ENCODE peak calls at places on chromosomes 4 and X, in seven cellular contexts. R, M, D, B, J, L and O are unnamed samples.

GRCh38 chr4:69707807-69708206 is 52.6 kb downstream of the SULT1B1 start:
- DNase-seq in R (no peak), M (no peak), D (no peak), B (peak), J (no peak), L (no peak), O (no peak)

GRCh38 chr4:180953572-180953971 is 1289.6 kb upstream of the TENM3 start:
- DNase-seq in R (no peak), M (peak), D (no peak), B (peak), J (no peak), L (no peak), O (no peak)

GRCh38 chr4:17583944-17584343 is 6.9 kb downstream of the LAP3 start:
- DNase-seq in R (no peak), M (no peak), D (no peak), B (no peak), J (no peak), L (no peak), O (no peak)

GRCh38 chr4:44583393-44583792 is 68.0 kb downstream of the YIPF7 start:
- DNase-seq in R (no peak), M (peak), D (no peak), B (no peak), J (no peak), L (peak), O (no peak)

GRCh38 chrX:131139072-131139471 is 80.9 kb downstream of the ARHGAP36 start:
- DNase-seq in R (no peak), M (no peak), D (no peak), B (no peak), J (no peak), L (no peak), O (no peak)

GRCh38 chr4:151862766-151863165 is 102.0 kb upstream of the GATB start:
- DNase-seq in R (no peak), M (no peak), D (peak), B (peak), J (no peak), L (no peak), O (no peak)

GRCh38 chr4:71732706-71733105 is 51.2 kb downstream of the GC start:
- DNase-seq in R (peak), M (peak), D (peak), B (peak), J (no peak), L (no peak), O (peak)

GRCh38 chr4:14871676-14872430 is 130.4 kb upstream of the CPEB2 start:
- DNase-seq in R (no peak), M (peak), D (no peak), B (peak), J (peak), L (peak), O (no peak)

GRCh38 chr4:25662306-25662705 is 6.7 kb downstream of the SLC34A2 start:
- DNase-seq in R (no peak), M (no peak), D (no peak), B (no peak), J (peak), L (no peak), O (no peak)

GRCh38 chr4:185640809-185641675 is 105.7 kb upstream of the PDLIM3 start:
- DNase-seq in R (peak), M (peak), D (peak), B (peak), J (no peak), L (peak), O (peak)

GRCh38 chr4:71151054-71151453 is 157.6 kb downstream of the DCK start:
- DNase-seq in R (no peak), M (no peak), D (no peak), B (no peak), J (no peak), L (no peak), O (no peak)

GRCh38 chr4:155679343-155679742 is 12.7 kb downstream of the GUCY1A1 start:
- DNase-seq in R (peak), M (no peak), D (no peak), B (peak), J (no peak), L (peak), O (no peak)

GRCh38 chr4:130712038-130712437 is 1616.1 kb downstream of the C4orf33 start:
- DNase-seq in R (no peak), M (no peak), D (no peak), B (no peak), J (no peak), L (no peak), O (peak)

GRCh38 chr4:80101768-80102116 is 28.7 kb upstream of the ANTXR2 start:
- DNase-seq in R (no peak), M (no peak), D (no peak), B (peak), J (no peak), L (no peak), O (no peak)

GRCh38 chrX:40504801-40505605 is 75.8 kb upstream of the ATP6AP2 start:
- DNase-seq in R (peak), M (no peak), D (peak), B (peak), J (no peak), L (peak), O (peak)

GRCh38 chrX:43481601-43482000 is 174.5 kb upstream of the MAOA start:
- DNase-seq in R (no peak), M (no peak), D (no peak), B (no peak), J (no peak), L (no peak), O (no peak)

GRCh38 chr4:152004801-152005200 is 244.0 kb upstream of the GATB start:
- DNase-seq in R (no peak), M (no peak), D (no peak), B (no peak), J (no peak), L (no peak), O (no peak)

GRCh38 chr4:88177981-88178632 is 19.7 kb upstream of the ABCG2 start:
- DNase-seq in R (peak), M (no peak), D (peak), B (peak), J (no peak), L (peak), O (peak)

GRCh38 chr4:24973471-24974251 is 57.1 kb downstream of the LGI2 start:
- DNase-seq in R (peak), M (no peak), D (peak), B (peak), J (peak), L (no peak), O (no peak)

GRCh38 chrX:13689519-13690211 is 737 bp downstream of the RAB9A start:
- DNase-seq in R (peak), M (peak), D (peak), B (peak), J (no peak), L (no peak), O (peak)

GRCh38 chr4:112910109-112910736 is 139.2 kb upstream of the ANK2 start:
- DNase-seq in R (peak), M (no peak), D (peak), B (peak), J (no peak), L (no peak), O (peak)

GRCh38 chr4:76011700-76012387 is 4.5 kb upstream of the CXCL9 start:
- DNase-seq in R (peak), M (no peak), D (peak), B (peak), J (no peak), L (peak), O (peak)

GRCh38 chr4:121789960-121790829 is 10.9 kb upstream of the EXOSC9 start:
- DNase-seq in R (peak), M (no peak), D (peak), B (peak), J (no peak), L (no peak), O (peak)

GRCh38 chrX:47573334-47574095 is 8.7 kb upstream of the TIMP1 start:
- DNase-seq in R (peak), M (no peak), D (peak), B (peak), J (no peak), L (no peak), O (peak)

GRCh38 chr4:5908836-5909235 is 15.9 kb upstream of the CRMP1 start:
- DNase-seq in R (no peak), M (no peak), D (no peak), B (no peak), J (no peak), L (no peak), O (no peak)

GRCh38 chr4:5899881-5900280 is 7.0 kb upstream of the CRMP1 start:
- DNase-seq in R (no peak), M (no peak), D (no peak), B (no peak), J (no peak), L (no peak), O (no peak)

GRCh38 chr4:5900844-5901243 is 8.0 kb upstream of the CRMP1 start:
- DNase-seq in R (no peak), M (no peak), D (no peak), B (no peak), J (no peak), L (no peak), O (no peak)

DNA sequence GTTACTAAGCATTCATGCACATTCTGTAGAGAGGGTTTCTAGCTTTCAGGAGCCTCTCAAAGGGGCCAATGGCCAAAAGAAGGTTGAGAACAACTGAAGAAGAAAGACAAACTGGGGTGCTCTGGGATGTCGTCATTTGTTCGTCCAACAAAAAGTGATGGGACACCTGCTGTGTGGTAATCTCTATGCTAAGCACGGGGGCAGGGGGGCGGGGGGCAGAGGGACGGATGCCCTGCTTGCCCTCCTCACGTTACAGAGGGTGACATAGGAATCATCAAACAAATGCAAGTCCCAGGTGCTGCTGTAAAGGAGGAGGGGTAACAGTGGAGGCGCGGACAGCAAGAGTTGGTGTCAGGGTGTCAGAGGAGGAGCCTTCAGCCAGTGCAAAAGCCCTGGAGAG is 12.8 kb upstream of the CRMP1 start:
- DNase-seq in R (no peak), M (no peak), D (no peak), B (no peak), J (no peak), L (no peak), O (no peak)
- H3K4me3 ChIP-seq in R (no peak), M (no peak), D (no peak), B (no peak), J (no peak), L (no peak), O (no peak)

GRCh38 chrX:153780678-153781427 is at the start of gene SRPK3:
- DNase-seq in R (no peak), M (no peak), D (no peak), B (no peak), J (no peak), L (no peak), O (peak)

GRCh38 chrX:153778151-153778551 is 2.7 kb upstream of the SRPK3 start:
- DNase-seq in R (no peak), M (no peak), D (no peak), B (no peak), J (no peak), L (no peak), O (no peak)

GRCh38 chrX:153781428-153782047 is 697 bp downstream of the SRPK3 start:
- DNase-seq in R (no peak), M (no peak), D (no peak), B (no peak), J (no peak), L (no peak), O (no peak)

GRCh38 chrX:153778684-153779101 is 2.1 kb upstream of the SRPK3 start:
- DNase-seq in R (no peak), M (no peak), D (no peak), B (no peak), J (no peak), L (no peak), O (no peak)

GRCh38 chrX:153779891-153780677 is 757 bp upstream of the SRPK3 start:
- DNase-seq in R (no peak), M (no peak), D (no peak), B (no peak), J (no peak), L (no peak), O (no peak)
- TF ChIP-seq CTCF in R (no peak), M (no peak), D (no peak), B (no peak), J (no peak), L (no peak), O (no peak)

GRCh38 chr4:2799444-2799911 is 6.6 kb downstream of the SH3BP2 start:
- DNase-seq in R (no peak), M (no peak), D (no peak), B (no peak), J (peak), L (no peak), O (no peak)
- H3K4me3 ChIP-seq in R (no peak), M (no peak), D (no peak), B (no peak), J (peak), L (peak), O (no peak)

GRCh38 chrX:70969635-70970481 is 39.0 kb upstream of the SLC7A3 start:
- DNase-seq in R (no peak), M (no peak), D (no peak), B (no peak), J (no peak), L (peak), O (no peak)

GRCh38 chrX:70973221-70973620 is 42.3 kb upstream of the SLC7A3 start:
- DNase-seq in R (no peak), M (no peak), D (no peak), B (no peak), J (no peak), L (no peak), O (no peak)

GRCh38 chrX:70970482-70970999 is 39.6 kb upstream of the SLC7A3 start:
- DNase-seq in R (peak), M (peak), D (peak), B (peak), J (no peak), L (peak), O (peak)
- TF ChIP-seq CTCF in R (no peak), M (peak), D (peak), B (peak), J (peak), L (peak), O (peak)

GRCh38 chr4:140049024-140049923 is 104.7 kb downstream of the MAML3 start:
- DNase-seq in R (peak), M (peak), D (peak), B (peak), J (peak), L (peak), O (peak)

GRCh38 chr4:140049924-140050681 is 103.9 kb downstream of the MAML3 start:
- DNase-seq in R (peak), M (peak), D (peak), B (peak), J (no peak), L (peak), O (peak)

GRCh38 chr4:140047017-140047640 is 106.9 kb downstream of the MAML3 start:
- DNase-seq in R (peak), M (no peak), D (no peak), B (peak), J (no peak), L (no peak), O (peak)

GRCh38 chr4:140047781-140048180 is 106.2 kb downstream of the MAML3 start:
- DNase-seq in R (no peak), M (no peak), D (no peak), B (no peak), J (no peak), L (no peak), O (no peak)

DNA sequence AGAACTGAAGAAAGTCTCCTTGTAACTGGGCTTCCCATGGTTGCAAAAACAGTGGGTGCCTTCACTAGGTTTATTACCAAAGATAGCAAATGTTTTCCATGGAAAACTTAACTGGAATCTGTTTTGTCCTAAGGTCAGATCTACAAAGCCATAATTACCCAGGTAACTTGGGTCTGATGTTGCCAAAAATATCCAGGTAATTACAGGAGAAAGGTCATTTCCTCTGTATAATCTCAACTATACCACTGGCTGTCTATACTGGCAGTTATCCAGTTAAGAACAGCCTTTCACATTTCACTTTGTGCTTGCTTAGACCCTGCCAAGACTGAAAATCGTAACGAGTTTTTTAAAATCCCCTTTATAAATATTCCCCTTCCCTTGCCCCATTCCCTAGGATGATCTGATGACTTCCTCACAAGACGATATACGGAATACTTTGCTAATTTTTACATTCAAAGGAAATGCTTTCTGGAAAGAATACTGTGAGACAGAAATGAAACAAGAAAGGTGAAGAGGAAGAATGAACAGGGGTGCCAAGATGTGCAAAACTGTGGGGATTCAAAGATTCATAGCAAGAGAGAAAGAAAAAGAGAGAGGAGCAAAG is 105.5 kb downstream of the MAML3 start:
- DNase-seq in R (no peak), M (no peak), D (no peak), B (no peak), J (no peak), L (no peak), O (no peak)
- H3K4me3 ChIP-seq in R (peak), M (peak), D (peak), B (peak), J (peak), L (no peak), O (peak)

GRCh38 chrX:106035064-106035463 is 3.5 kb downstream of the SERPINA7 start:
- DNase-seq in R (peak), M (peak), D (no peak), B (no peak), J (no peak), L (no peak), O (no peak)
- TF ChIP-seq CTCF in R (no peak), M (peak), D (no peak), B (no peak), J (no peak), L (peak), O (peak)

DNA sequence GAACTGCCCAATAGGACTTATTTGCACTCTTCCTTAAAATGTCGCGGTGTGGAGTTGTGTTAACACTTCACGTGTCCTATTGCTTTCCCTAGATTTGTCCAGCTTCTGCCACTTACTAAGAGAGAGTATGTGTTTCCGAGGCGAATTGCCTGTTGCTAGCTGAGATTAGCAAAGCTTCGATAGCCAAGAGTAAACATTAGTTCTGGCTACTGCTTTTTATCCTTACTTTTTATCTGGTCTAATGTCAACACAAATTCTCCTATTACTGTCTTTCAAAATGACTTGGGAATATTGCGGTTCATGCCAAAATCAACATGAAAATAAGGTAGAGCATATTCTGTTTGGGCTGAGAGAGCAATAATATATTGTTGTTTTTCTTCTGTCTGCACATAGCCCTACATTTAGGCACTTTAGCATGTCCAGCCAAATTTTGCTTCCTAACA is 90.4 kb upstream of the VEGFC start:
- DNase-seq in R (peak), M (no peak), D (peak), B (peak), J (no peak), L (no peak), O (no peak)
- H3K4me3 ChIP-seq in R (peak), M (no peak), D (peak), B (no peak), J (no peak), L (no peak), O (peak)

GRCh38 chr4:133146574-133147198 is 2.4 kb upstream of the PCDH10 start:
- DNase-seq in R (peak), M (no peak), D (peak), B (peak), J (no peak), L (peak), O (peak)
- TF ChIP-seq CTCF in R (peak), M (peak), D (peak), B (peak), J (peak), L (peak), O (peak)

DNA sequence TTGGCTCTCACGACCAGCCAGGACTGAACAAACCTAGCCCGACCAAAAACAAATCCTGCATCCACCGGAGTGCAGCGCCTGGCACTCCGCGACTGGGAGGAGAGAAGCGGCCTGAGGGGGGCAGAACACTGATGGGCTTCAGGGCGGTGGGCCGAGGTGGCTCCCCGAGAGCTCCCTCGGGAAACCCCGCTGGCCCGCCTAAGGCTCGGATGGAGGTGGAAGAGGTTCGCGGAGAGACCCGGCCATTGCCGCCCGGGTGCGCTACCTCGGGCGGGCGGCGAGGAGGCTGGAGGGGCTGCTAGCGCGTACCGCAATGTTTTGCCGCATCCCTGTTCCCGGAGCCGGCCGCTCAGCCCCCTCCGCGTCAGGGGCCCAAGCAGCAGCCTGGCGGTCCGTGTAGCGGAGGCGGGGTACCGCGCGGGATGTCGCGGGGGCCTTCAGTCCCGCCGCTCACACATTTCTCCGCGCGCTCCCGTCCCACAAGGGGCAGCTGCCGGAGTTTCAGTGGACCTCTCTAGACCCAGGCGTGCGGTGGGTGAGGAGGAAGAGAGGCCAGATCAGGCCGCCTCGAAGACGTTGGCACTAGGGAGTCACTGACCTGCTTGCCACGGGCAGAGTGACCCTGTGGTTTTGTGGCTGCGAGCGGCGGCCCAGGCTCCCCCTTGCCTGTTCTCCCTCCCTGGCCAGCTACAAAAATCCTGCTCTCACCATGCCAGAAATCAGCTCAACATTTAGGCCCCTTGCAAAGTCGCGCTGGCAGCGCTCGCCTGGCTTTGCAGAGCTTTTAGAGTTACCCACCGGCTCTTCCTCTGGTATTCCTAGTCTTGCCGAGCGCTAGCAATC is 2.1 kb downstream of the SLITRK4 start:
- DNase-seq in R (peak), M (no peak), D (no peak), B (no peak), J (no peak), L (no peak), O (no peak)
- H3K4me3 ChIP-seq in R (peak), M (no peak), D (no peak), B (no peak), J (peak), L (no peak), O (peak)